ENCODE peak calls at places on chromosomes 11 and 22, in seven cellular contexts. J, R, T, C, L, E and Z are unnamed samples.

GRCh38 chr11:70771099-70771885 is 373.0 kb downstream of the CTTN start:
- DNase-seq in J (no peak), R (no peak), T (no peak), C (no peak), L (no peak), E (no peak), Z (no peak)

GRCh38 chr11:62120001-62120400 is 3.8 kb upstream of the INCENP start:
- DNase-seq in J (no peak), R (no peak), T (peak; percentile 59), C (no peak), L (no peak), E (no peak), Z (no peak)

GRCh38 chr11:12840871-12841516 is 166.8 kb downstream of the TEAD1 start:
- DNase-seq in J (peak; percentile 51), R (no peak), T (no peak), C (no peak), L (no peak), E (no peak), Z (no peak)

GRCh38 chr22:40388231-40388630 is 17.8 kb downstream of the SGSM3 start:
- DNase-seq in J (no peak), R (no peak), T (no peak), C (no peak), L (no peak), E (no peak), Z (no peak)

GRCh38 chr22:39017596-39018365 is 3.1 kb upstream of the APOBEC3D start:
- DNase-seq in J (no peak), R (no peak), T (no peak), C (no peak), L (no peak), E (no peak), Z (no peak)

GRCh38 chr11:69450064-69450856 is 31.2 kb upstream of the LINC01488 start:
- DNase-seq in J (no peak), R (no peak), T (no peak), C (no peak), L (no peak), E (no peak), Z (no peak)

GRCh38 chr11:117961896-117962295 is 24.3 kb upstream of the IL10RA start:
- DNase-seq in J (no peak), R (no peak), T (peak; percentile 25), C (no peak), L (no peak), E (no peak), Z (no peak)

GRCh38 chr22:20408891-20409290 is 14.9 kb downstream of the ZNF74 start:
- DNase-seq in J (no peak), R (no peak), T (no peak), C (no peak), L (no peak), E (no peak), Z (peak; percentile 6)

GRCh38 chr11:554428-554823 is 6.1 kb downstream of the LMNTD2 start:
- DNase-seq in J (no peak), R (no peak), T (no peak), C (no peak), L (no peak), E (no peak), Z (no peak)

GRCh38 chr22:37664249-37665101 is 6.0 kb downstream of the PDXP start:
- DNase-seq in J (no peak), R (no peak), T (no peak), C (no peak), L (no peak), E (no peak), Z (no peak)

GRCh38 chr11:66715346-66716085 is 13.5 kb downstream of the SPTBN2 start:
- DNase-seq in J (no peak), R (no peak), T (no peak), C (no peak), L (no peak), E (no peak), Z (peak; percentile 28)

GRCh38 chr22:41074061-41074460 is 18.3 kb upstream of the EP300 start:
- DNase-seq in J (no peak), R (no peak), T (no peak), C (no peak), L (no peak), E (no peak), Z (no peak)

GRCh38 chr11:62179995-62180394 is 10.0 kb upstream of the SCGB1D1 start:
- DNase-seq in J (no peak), R (no peak), T (no peak), C (no peak), L (no peak), E (no peak), Z (no peak)

GRCh38 chr11:115242982-115243381 is 261.2 kb downstream of the CADM1 start:
- DNase-seq in J (no peak), R (no peak), T (no peak), C (no peak), L (no peak), E (no peak), Z (no peak)
- TF ChIP-seq CTCF in J (no peak), R (no peak), T (no peak), C (no peak), L (no peak), E (no peak), Z (no peak)

DNA sequence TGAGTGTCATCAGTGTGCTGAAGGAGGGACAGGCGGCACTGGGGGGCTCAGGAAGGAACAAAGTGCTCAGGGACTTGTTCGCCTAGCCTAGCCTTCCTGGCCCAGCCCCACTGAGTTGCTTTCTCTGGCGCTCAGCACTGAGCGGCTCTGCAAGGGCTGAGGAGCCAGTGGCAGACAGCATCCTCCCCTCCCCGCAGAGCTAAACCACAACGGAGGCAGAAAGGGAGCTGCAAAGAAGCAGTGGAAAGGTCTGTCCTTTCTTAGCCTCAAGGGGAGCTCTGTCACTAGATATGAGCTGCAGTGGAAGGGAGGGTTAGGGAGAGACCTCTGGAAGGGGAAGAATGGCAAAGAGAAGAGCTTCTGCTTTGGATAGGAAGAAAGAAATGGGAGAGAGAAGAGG is 89.7 kb upstream of the PHOX2A start:
- DNase-seq in J (peak; percentile 52), R (no peak), T (no peak), C (peak; percentile 12), L (no peak), E (no peak), Z (peak; percentile 18)
- TF ChIP-seq CTCF in J (peak; percentile 35), R (no peak), T (no peak), C (no peak), L (peak; percentile 40), E (peak; percentile 32), Z (no peak)

DNA sequence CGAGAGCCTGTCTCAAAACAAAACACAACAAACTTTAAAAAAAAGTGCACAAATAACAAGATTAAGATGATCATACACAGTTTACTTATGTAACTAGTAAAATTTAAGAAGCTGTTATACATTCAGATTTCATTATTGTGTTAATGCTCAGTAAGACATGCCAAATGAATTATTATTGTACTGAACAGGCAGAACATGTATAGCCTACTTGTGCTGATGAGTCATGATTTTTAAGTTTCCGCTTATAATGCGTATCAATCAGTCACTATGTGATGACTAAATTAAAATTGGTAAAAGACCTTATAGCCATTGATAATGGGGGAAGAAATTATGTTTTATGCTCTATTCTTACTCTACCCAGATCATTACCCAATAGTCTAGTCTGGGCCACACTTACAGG is 20.5 kb upstream of the EXPH5 start:
- DNase-seq in J (no peak), R (no peak), T (no peak), C (no peak), L (no peak), E (no peak), Z (no peak)
- TF ChIP-seq CTCF in J (no peak), R (no peak), T (no peak), C (no peak), L (no peak), E (no peak), Z (no peak)

DNA sequence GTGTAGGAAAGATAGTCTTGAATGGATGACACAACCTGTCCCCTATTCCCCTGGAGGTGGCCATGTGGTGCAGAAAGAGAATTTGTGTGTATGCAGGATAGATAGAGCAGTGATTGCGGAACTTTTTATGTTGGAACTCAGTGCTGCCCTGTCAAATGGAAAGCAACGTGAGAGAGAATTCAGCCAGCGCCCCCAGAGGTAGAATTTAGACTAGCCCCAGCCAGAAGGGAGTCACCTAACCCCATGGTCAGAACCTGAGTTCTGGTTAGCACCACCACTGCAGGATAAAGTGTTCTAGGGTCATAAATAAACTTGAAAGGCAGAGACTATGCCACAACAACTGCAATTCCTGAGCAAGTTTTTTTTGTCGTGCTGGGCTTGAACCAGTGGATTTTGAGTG is 152.9 kb upstream of the GRIA4 start:
- DNase-seq in J (peak; percentile 2), R (no peak), T (no peak), C (no peak), L (no peak), E (no peak), Z (no peak)
- TF ChIP-seq CTCF in J (peak; percentile 22), R (no peak), T (no peak), C (no peak), L (peak; percentile 33), E (no peak), Z (no peak)

GRCh38 chr11:45748801-45749200 is 56.1 kb upstream of the SLC35C1 start:
- DNase-seq in J (no peak), R (no peak), T (no peak), C (no peak), L (no peak), E (no peak), Z (no peak)
- TF ChIP-seq CTCF in J (no peak), R (no peak), T (no peak), C (no peak), L (no peak), E (no peak), Z (no peak)

DNA sequence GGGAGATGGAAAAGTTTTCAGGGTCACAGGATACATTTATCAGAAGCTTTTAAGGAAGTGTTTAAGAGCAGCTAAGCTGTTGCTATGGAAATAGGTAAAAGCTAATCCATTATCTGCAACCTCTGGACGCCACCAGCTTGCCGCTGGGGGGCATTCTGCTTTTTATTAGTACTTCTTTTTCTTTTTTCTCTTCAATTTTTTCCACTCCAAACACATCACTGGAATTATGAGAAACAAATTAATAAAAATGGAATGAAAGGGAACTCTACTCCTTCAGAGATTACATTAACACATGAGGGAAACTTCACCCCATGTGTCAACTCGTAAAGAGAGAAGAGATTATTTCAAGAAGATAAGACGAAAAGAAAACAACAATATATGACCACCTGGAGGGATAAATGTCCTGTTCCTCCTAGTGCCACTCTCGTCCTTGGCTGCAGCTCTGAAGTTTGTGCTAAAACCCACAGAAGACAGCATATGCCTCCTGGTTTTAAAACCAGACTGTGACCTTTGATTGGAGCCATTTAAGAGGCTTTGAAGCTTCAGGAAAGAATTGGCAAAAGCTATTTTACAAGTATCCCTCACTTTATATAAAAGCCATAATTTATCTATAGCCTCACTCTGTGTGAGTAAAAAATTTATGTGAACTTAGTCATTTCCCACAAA is 972.8 kb downstream of the OPCML start:
- DNase-seq in J (peak; percentile 31), R (no peak), T (no peak), C (no peak), L (no peak), E (no peak), Z (no peak)
- TF ChIP-seq CTCF in J (peak; percentile 46), R (no peak), T (no peak), C (no peak), L (peak; percentile 43), E (no peak), Z (no peak)

GRCh38 chr11:65266210-65266609 is 4.4 kb downstream of the POLA2 start:
- DNase-seq in J (no peak), R (no peak), T (no peak), C (no peak), L (no peak), E (no peak), Z (no peak)
- TF ChIP-seq CTCF in J (peak; percentile 9), R (peak; percentile 78), T (no peak), C (peak; percentile 66), L (peak; percentile 80), E (peak; percentile 77), Z (no peak)

GRCh38 chr11:32615422-32615821 is 31.8 kb downstream of the EIF3M start:
- DNase-seq in J (peak; percentile 66), R (no peak), T (no peak), C (no peak), L (no peak), E (peak; percentile 8), Z (no peak)
- TF ChIP-seq CTCF in J (peak; percentile 50), R (no peak), T (no peak), C (no peak), L (no peak), E (peak; percentile 30), Z (no peak)